ENCODE peak calls at places on chromosomes 13 and 19, in ten cellular contexts. M is lower leg skin, Q is ascending aorta, Y is astrocyte of the spinal cord, S is RWPE1, E is glutamatergic neuron, T is mesothelial cell of epicardium, X is MCF 10A, H is tibial nerve, C is uterus. U is an unnamed sample.

GRCh38 chr13:59603646-59604045 is 560.1 kb downstream of the DIAPH3 start:
- DNase-seq in M (no peak), Q (no peak), Y (no peak), S (no peak), E (no peak), T (no peak), X (no peak), H (no peak), C (no peak), U (no peak)

GRCh38 chr19:10104665-10105221 is 1.4 kb upstream of the PPAN start:
- DNase-seq in M (no peak), Q (no peak), Y (no peak), S (no peak), E (no peak), T (no peak), X (no peak), H (no peak), C (no peak), U (no peak)

GRCh38 chr19:10812902-10813404 is 23.1 kb downstream of the TMED1 start:
- DNase-seq in M (no peak), Q (peak), Y (peak), S (peak), E (no peak), T (no peak), X (peak), H (no peak), C (peak), U (no peak)

GRCh38 chr13:68667863-68668262 is 1437.7 kb upstream of the PCDH9 start:
- DNase-seq in M (no peak), Q (no peak), Y (no peak), S (no peak), E (no peak), T (no peak), X (no peak), H (no peak), C (no peak), U (no peak)

GRCh38 chr13:23488442-23488841 is 54.9 kb upstream of the SACS start:
- DNase-seq in M (no peak), Q (no peak), Y (peak), S (no peak), E (no peak), T (no peak), X (peak), H (no peak), C (no peak), U (no peak)

GRCh38 chr13:97200081-97200942 is 21.8 kb upstream of the MBNL2 start:
- DNase-seq in M (no peak), Q (no peak), Y (no peak), S (no peak), E (no peak), T (no peak), X (no peak), H (no peak), C (no peak), U (no peak)

GRCh38 chr13:111422352-111422751 is 101.9 kb downstream of the TEX29 start:
- DNase-seq in M (no peak), Q (no peak), Y (no peak), S (no peak), E (no peak), T (no peak), X (no peak), H (no peak), C (no peak), U (no peak)

GRCh38 chr13:50676602-50677001 is 166.9 kb downstream of the DLEU7 start:
- DNase-seq in M (no peak), Q (no peak), Y (peak), S (no peak), E (no peak), T (no peak), X (no peak), H (no peak), C (no peak), U (no peak)

GRCh38 chr19:10808937-10809655 is 26.9 kb downstream of the TMED1 start:
- DNase-seq in M (no peak), Q (no peak), Y (peak), S (peak), E (no peak), T (no peak), X (peak), H (no peak), C (no peak), U (no peak)

GRCh38 chr13:28283600-28283999 is 145.3 kb downstream of the PAN3 start:
- DNase-seq in M (no peak), Q (no peak), Y (no peak), S (no peak), E (no peak), T (no peak), X (no peak), H (no peak), C (no peak), U (no peak)

GRCh38 chr13:27775943-27776342 is 16.3 kb upstream of the GSX1 start:
- DNase-seq in M (peak), Q (no peak), Y (no peak), S (no peak), E (no peak), T (no peak), X (no peak), H (no peak), C (no peak), U (peak)

GRCh38 chr19:30547192-30547591 is 175.0 kb downstream of the ZNF536 start:
- DNase-seq in M (no peak), Q (no peak), Y (no peak), S (no peak), E (no peak), T (no peak), X (no peak), H (no peak), C (no peak), U (no peak)

GRCh38 chr13:79435549-79435948 is 29.5 kb upstream of the RBM26 start:
- DNase-seq in M (no peak), Q (no peak), Y (peak), S (no peak), E (no peak), T (no peak), X (peak), H (no peak), C (no peak), U (no peak)

GRCh38 chr13:79997244-79997643 is 343.7 kb downstream of the SPRY2 start:
- DNase-seq in M (no peak), Q (no peak), Y (no peak), S (no peak), E (no peak), T (no peak), X (no peak), H (no peak), C (no peak), U (no peak)

GRCh38 chr19:35328851-35329285 is at the start of gene CD22:
- DNase-seq in M (no peak), Q (no peak), Y (no peak), S (no peak), E (no peak), T (no peak), X (no peak), H (no peak), C (no peak), U (no peak)

GRCh38 chr19:6270076-6270745 is 9.6 kb downstream of the MLLT1 start:
- DNase-seq in M (no peak), Q (no peak), Y (no peak), S (no peak), E (no peak), T (no peak), X (no peak), H (no peak), C (peak), U (no peak)

GRCh38 chr13:32031815-32032345 is 306 bp downstream of the FRY start:
- DNase-seq in M (no peak), Q (no peak), Y (no peak), S (no peak), E (no peak), T (no peak), X (no peak), H (no peak), C (no peak), U (no peak)

GRCh38 chr13:96898855-96899254 is 95.4 kb downstream of the OXGR1 start:
- DNase-seq in M (no peak), Q (no peak), Y (no peak), S (no peak), E (peak), T (no peak), X (no peak), H (no peak), C (no peak), U (no peak)

GRCh38 chr19:47124937-47125668 is 5.5 kb upstream of the SAE1 start:
- DNase-seq in M (no peak), Q (no peak), Y (peak), S (peak), E (no peak), T (no peak), X (peak), H (no peak), C (no peak), U (peak)

GRCh38 chr19:31518216-31518615 is 169.0 kb upstream of the TSHZ3 start:
- DNase-seq in M (no peak), Q (no peak), Y (no peak), S (no peak), E (no peak), T (no peak), X (no peak), H (no peak), C (no peak), U (no peak)

GRCh38 chr19:16073481-16073880 is 2.8 kb upstream of the TPM4 start:
- DNase-seq in M (no peak), Q (no peak), Y (no peak), S (no peak), E (no peak), T (no peak), X (no peak), H (no peak), C (no peak), U (no peak)

GRCh38 chr19:17517898-17518297 is 6.4 kb downstream of the PGLS start:
- DNase-seq in M (no peak), Q (no peak), Y (no peak), S (no peak), E (no peak), T (no peak), X (no peak), H (no peak), C (no peak), U (no peak)

GRCh38 chr13:26895081-26895807 is 134.7 kb upstream of the GPR12 start:
- DNase-seq in M (peak), Q (no peak), Y (no peak), S (no peak), E (no peak), T (no peak), X (no peak), H (no peak), C (no peak), U (no peak)

GRCh38 chr19:34722353-34722752 is 11.7 kb upstream of the ZNF181 start:
- DNase-seq in M (no peak), Q (no peak), Y (no peak), S (no peak), E (no peak), T (no peak), X (no peak), H (no peak), C (no peak), U (no peak)

GRCh38 chr13:43783820-43784219 is 3.0 kb downstream of the ENOX1 start:
- DNase-seq in M (no peak), Q (no peak), Y (peak), S (peak), E (no peak), T (no peak), X (peak), H (no peak), C (no peak), U (no peak)

GRCh38 chr13:111280666-111281577 is 39.5 kb upstream of the TEX29 start:
- DNase-seq in M (no peak), Q (no peak), Y (peak), S (no peak), E (no peak), T (no peak), X (no peak), H (no peak), C (no peak), U (no peak)

DNA sequence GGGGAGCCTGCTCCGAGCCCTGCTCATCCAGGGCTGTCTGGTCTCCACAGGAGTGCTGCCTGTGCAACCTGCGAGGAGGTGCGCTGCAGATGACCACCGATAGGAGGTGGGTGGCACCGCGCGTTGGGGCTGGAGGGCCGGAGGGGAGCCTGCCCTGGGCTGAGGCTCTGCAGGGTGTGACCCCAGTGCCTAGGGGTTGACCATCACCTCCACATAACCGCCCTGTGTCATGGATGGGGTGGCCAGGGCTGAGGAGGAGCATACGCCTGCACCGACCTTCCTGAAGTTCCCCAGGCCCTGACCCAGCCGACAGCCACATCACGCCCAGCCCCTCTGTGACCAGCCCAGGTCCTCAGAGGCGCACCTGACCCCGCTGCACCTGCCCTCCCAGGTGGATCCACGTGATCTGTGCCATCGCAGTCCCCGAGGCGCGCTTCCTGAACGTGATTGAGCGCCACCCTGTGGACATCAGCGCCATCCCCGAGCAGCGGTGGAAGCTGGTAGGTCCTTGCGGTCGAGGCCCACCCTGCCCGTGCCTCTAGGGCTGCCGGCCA is 168.7 kb downstream of the KDM4B start:
- DNase-seq in M (no peak), Q (no peak), Y (no peak), S (no peak), E (peak), T (no peak), X (no peak), H (no peak), C (no peak), U (no peak)
- TF ChIP-seq CTCF in M (no peak), Q (no peak), Y (peak), S (peak), E (peak), T (peak), X (no peak), H (peak), C (no peak), U (peak)

DNA sequence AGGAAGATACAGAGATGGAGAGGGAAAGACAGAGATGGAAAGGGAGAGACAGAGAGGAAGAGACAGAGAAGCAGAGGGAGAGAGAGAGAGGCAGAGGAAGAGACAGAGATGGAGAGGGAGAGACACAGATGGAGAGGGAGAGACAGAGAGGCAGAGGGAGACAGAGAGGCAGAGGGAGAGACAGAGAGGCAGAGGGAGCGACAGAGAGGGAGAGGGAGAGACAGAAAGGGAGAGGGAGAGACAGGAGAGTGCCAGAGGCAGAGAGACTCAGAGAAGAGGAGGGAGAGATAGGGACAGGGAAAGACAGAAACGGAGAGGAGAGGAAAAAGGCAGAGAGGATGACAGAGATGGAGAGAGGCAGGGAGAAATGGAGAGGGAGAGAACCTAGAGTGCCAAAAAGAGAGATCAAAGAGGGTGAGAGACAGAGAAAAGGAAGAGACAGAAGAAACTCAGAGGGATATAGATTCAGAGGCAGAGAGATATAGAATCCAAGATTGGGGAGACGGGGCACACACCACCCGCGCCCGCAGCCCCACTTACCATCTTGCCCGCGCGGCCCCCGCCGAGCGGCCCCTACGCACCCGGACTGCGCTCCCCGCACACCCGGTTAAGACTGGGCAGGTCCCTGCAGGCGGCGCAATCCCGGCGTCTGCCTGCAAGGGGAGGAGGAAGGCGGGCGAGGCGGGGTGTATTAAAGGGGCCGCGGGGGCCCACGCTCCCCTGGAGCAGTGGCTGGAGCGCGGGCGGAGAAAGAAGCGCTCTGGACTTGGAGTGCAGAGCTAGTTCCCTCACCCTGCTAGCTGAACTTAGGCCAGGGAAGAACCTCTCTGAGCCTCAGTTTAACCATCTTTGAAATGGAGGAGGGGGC is 10.7 kb downstream of the TM6SF2 start:
- DNase-seq in M (no peak), Q (no peak), Y (no peak), S (no peak), E (no peak), T (no peak), X (no peak), H (no peak), C (no peak), U (no peak)
- TF ChIP-seq CTCF in M (no peak), Q (no peak), Y (no peak), S (no peak), E (no peak), T (no peak), X (no peak), H (no peak), C (no peak), U (peak)

GRCh38 chr13:40172149-40172591 is 494.3 kb downstream of the FOXO1 start:
- DNase-seq in M (no peak), Q (no peak), Y (no peak), S (peak), E (no peak), T (no peak), X (no peak), H (no peak), C (no peak), U (no peak)
- TF ChIP-seq CTCF in M (no peak), Q (no peak), Y (no peak), S (no peak), E (no peak), T (no peak), X (no peak), H (no peak), C (no peak), U (no peak)

GRCh38 chr19:55536951-55537740 is at the start of gene SBK2:
- DNase-seq in M (no peak), Q (no peak), Y (no peak), S (no peak), E (peak), T (no peak), X (no peak), H (no peak), C (no peak), U (peak)
- TF ChIP-seq CTCF in M (no peak), Q (no peak), Y (peak), S (no peak), E (no peak), T (no peak), X (no peak), H (no peak), C (no peak), U (peak)

GRCh38 chr19:38035515-38036495 is 128.8 kb downstream of the SIPA1L3 start:
- DNase-seq in M (no peak), Q (no peak), Y (peak), S (no peak), E (no peak), T (no peak), X (no peak), H (no peak), C (no peak), U (no peak)

GRCh38 chr19:38032151-38032550 is 125.1 kb downstream of the SIPA1L3 start:
- DNase-seq in M (no peak), Q (no peak), Y (peak), S (no peak), E (no peak), T (no peak), X (no peak), H (no peak), C (no peak), U (no peak)

GRCh38 chr19:38034153-38034835 is 127.3 kb downstream of the SIPA1L3 start:
- DNase-seq in M (no peak), Q (no peak), Y (peak), S (no peak), E (no peak), T (no peak), X (no peak), H (no peak), C (no peak), U (no peak)

GRCh38 chr19:38032951-38033350 is 125.9 kb downstream of the SIPA1L3 start:
- DNase-seq in M (no peak), Q (no peak), Y (peak), S (no peak), E (no peak), T (no peak), X (no peak), H (no peak), C (no peak), U (no peak)

DNA sequence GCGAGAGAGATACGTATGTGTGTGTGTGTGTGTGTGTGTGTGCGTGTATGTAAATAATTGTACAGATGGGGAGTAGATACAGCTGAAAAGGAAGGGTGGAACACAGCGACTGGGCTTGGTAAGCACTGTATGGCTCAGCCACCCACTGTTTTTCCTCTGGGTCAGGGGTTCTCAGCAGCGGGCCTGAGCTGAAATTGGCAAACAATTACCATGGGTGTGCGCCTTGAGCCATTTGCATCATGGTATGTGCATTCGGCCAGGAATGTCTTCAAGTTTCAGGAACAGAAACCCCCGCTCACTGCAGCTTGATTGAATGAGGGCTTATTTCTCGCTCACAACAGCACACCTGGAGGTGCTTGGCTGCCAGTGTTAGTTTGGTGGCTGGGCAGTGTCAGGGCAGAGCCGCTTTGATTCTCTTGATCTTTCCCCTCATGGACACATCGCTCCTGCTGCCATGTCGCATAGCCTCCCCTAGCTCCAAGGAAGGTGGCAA is 126.7 kb downstream of the SIPA1L3 start:
- DNase-seq in M (no peak), Q (no peak), Y (peak), S (no peak), E (no peak), T (no peak), X (no peak), H (no peak), C (no peak), U (no peak)
- TF ChIP-seq CTCF in M (no peak), Q (no peak), Y (no peak), S (no peak), E (no peak), T (no peak), X (no peak), H (no peak), C (no peak), U (no peak)

GRCh38 chr13:98923641-98924397 is 54.0 kb downstream of the DOCK9 start:
- DNase-seq in M (no peak), Q (no peak), Y (no peak), S (no peak), E (no peak), T (no peak), X (no peak), H (no peak), C (no peak), U (no peak)
- TF ChIP-seq CTCF in M (no peak), Q (no peak), Y (no peak), S (no peak), E (no peak), T (no peak), X (no peak), H (no peak), C (no peak), U (no peak)

GRCh38 chr13:110239280-110240120 is 67.5 kb downstream of the COL4A1 start:
- DNase-seq in M (no peak), Q (no peak), Y (no peak), S (no peak), E (no peak), T (no peak), X (no peak), H (no peak), C (no peak), U (no peak)
- TF ChIP-seq CTCF in M (no peak), Q (no peak), Y (peak), S (no peak), E (no peak), T (no peak), X (no peak), H (no peak), C (no peak), U (no peak)

U was measured in neural crest cell.